ENCODE peak calls at places on chromosomes 12 and 14, in eight cellular contexts. H is neural progenitor cell, C is PC-3, N is iPS DF 6.9, V is mesenchymal stem cell, I is cardiac muscle cell, E is mammary epithelial cell, R is heart left ventricle. L is an unnamed sample. For H3K9me3 and H3K36me3, the result is how much of the 10 kb centered on the place peaks cover.

GRCh38 chr14:102317564-102318248 is 1.8 kb upstream of the ZNF839 start:
- DNase-seq in E (peak), H (peak), V (no peak), I (peak), R (peak), C (peak), N (no peak), L (peak)

GRCh38 chr14:100159107-100159864 is at the start of gene DEGS2:
- DNase-seq in C (peak), R (peak), I (peak), V (no peak), E (no peak), N (no peak), H (peak), L (no peak)

GRCh38 chr12:70920251-70920851 is at the start of gene PTPRR:
- DNase-seq in E (no peak), R (no peak), I (peak), V (no peak), C (no peak), N (no peak), H (peak), L (no peak)

GRCh38 chr14:83826838-83827237 is 1703.1 kb upstream of the FLRT2 start:
- DNase-seq in V (peak), C (peak), I (no peak), N (no peak), H (no peak), R (no peak), E (no peak), L (peak)

GRCh38 chr12:75754141-75754540 is 242.7 kb upstream of the KRR1 start:
- DNase-seq in H (no peak), E (no peak), I (no peak), N (no peak), R (no peak), C (no peak), V (no peak), L (no peak)

GRCh38 chr12:52441320-52441911 is 7.2 kb upstream of the KRT75 start:
- DNase-seq in I (no peak), C (peak), V (no peak), R (no peak), N (no peak), H (peak), E (peak), L (no peak)

GRCh38 chr12:47938093-47938492 is 25.3 kb upstream of the TMEM106C start:
- DNase-seq in C (peak), V (peak), N (no peak), I (no peak), E (peak), R (no peak), H (no peak), L (peak)

GRCh38 chr14:105201928-105202513 is 20.9 kb upstream of the NUDT14 start:
- DNase-seq in C (no peak), I (no peak), V (no peak), R (no peak), N (no peak), E (no peak), H (peak), L (no peak)

GRCh38 chr14:90970167-90970600 is 90.3 kb downstream of the RPS6KA5 start:
- DNase-seq in I (no peak), N (no peak), C (peak), R (no peak), V (peak), E (peak), H (no peak), L (no peak)

GRCh38 chr12:18595406-18595805 is 142.4 kb downstream of the PLCZ1 start:
- DNase-seq in V (no peak), N (no peak), H (no peak), E (peak), C (peak), I (no peak), R (no peak), L (peak)

GRCh38 chr14:52998376-52999010 is 47.6 kb upstream of the FERMT2 start:
- DNase-seq in R (no peak), N (no peak), H (no peak), C (peak), V (peak), I (no peak), E (no peak), L (peak)

GRCh38 chr14:76765461-76765931 is 4.2 kb downstream of the VASH1 start:
- DNase-seq in N (no peak), R (no peak), V (no peak), E (no peak), H (no peak), C (no peak), I (no peak), L (no peak)

GRCh38 chr14:76761198-76761848 is at the start of gene VASH1:
- DNase-seq in R (peak), E (peak), I (peak), C (peak), V (peak), H (peak), N (no peak), L (peak)

GRCh38 chr14:76761849-76762616 is 765 bp downstream of the VASH1 start:
- DNase-seq in N (no peak), H (no peak), R (no peak), E (no peak), V (no peak), I (no peak), C (no peak), L (no peak)

GRCh38 chr14:76762617-76763361 is 1.5 kb downstream of the VASH1 start:
- DNase-seq in C (no peak), V (no peak), H (no peak), R (no peak), I (no peak), N (no peak), E (no peak), L (no peak)

GRCh38 chr14:76763362-76764041 is 2.2 kb downstream of the VASH1 start:
- DNase-seq in C (no peak), R (no peak), V (peak), H (no peak), I (no peak), N (no peak), E (no peak), L (no peak)
- H3K4me3 ChIP-seq in C (no peak), R (no peak), V (no peak), H (no peak), I (no peak), N (no peak), E (no peak), L (no peak)

DNA sequence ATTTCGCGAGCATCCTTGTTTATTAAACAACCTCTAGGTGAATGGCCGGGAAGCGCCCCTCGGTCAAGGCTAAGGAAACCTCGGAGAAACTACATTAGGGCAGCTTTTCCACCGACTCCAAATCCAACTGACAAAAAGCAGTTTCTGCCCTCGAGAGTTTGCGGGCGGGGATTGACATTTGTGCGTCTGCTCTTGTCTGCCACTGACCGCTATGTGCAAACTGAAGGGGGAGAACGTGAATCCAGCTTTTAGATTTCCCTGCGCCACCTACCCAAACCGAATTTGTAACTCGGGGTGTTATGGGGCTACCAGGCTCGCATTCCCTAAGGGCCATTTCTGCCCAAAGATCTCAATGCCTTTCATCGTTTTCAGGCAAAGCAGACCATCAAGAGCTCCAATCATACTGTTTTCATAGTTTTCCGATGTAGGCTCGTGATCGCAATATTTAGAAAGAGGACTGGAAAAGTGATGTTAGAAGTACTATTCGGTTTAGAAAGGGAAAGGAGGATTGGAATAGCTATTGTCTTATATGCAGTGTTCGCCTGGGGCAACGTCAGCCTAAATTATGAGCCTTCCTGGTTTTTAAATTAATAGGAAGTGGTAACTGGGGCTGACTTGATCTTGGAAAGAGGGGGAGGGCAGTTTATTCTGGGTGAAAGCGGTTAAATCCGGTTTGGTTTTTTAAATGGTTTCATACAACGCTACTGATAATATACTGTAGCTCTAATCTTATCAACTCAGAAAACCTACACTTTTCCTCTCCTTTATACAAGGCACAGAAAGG is 45.4 kb downstream of the BCAT1 start:
- DNase-seq in I (no peak), H (peak), N (no peak), R (no peak), E (peak), C (no peak), V (peak), L (peak)
- H3K9me3 ChIP-seq in I (under half), H (under half), N (under half), R (under half), E (under half), C (under half), V (under half), L (under half)

GRCh38 chr12:132578826-132579225 is 31.6 kb downstream of the LRCOL1 start:
- DNase-seq in V (no peak), N (no peak), E (no peak), C (no peak), H (no peak), R (no peak), I (no peak), L (no peak)
- H3K36me3 ChIP-seq in V (half or more), N (under half), E (under half), C (under half), H (under half), R (under half), I (under half), L (under half)

GRCh38 chr12:123520567-123521474 is 12.7 kb downstream of the RILPL1 start:
- DNase-seq in E (no peak), V (no peak), H (no peak), C (no peak), I (no peak), R (no peak), N (no peak), L (no peak)

GRCh38 chr12:123516221-123516780 is 17.2 kb downstream of the RILPL1 start:
- DNase-seq in V (peak), H (peak), I (no peak), C (no peak), E (no peak), R (no peak), N (no peak), L (no peak)

GRCh38 chr12:123523518-123523917 is 10.0 kb downstream of the RILPL1 start:
- DNase-seq in V (no peak), R (no peak), I (no peak), C (no peak), N (no peak), H (no peak), E (no peak), L (no peak)

GRCh38 chr12:123522164-123522563 is 11.4 kb downstream of the RILPL1 start:
- DNase-seq in R (no peak), E (no peak), N (no peak), H (no peak), C (no peak), I (peak), V (no peak), L (no peak)

DNA sequence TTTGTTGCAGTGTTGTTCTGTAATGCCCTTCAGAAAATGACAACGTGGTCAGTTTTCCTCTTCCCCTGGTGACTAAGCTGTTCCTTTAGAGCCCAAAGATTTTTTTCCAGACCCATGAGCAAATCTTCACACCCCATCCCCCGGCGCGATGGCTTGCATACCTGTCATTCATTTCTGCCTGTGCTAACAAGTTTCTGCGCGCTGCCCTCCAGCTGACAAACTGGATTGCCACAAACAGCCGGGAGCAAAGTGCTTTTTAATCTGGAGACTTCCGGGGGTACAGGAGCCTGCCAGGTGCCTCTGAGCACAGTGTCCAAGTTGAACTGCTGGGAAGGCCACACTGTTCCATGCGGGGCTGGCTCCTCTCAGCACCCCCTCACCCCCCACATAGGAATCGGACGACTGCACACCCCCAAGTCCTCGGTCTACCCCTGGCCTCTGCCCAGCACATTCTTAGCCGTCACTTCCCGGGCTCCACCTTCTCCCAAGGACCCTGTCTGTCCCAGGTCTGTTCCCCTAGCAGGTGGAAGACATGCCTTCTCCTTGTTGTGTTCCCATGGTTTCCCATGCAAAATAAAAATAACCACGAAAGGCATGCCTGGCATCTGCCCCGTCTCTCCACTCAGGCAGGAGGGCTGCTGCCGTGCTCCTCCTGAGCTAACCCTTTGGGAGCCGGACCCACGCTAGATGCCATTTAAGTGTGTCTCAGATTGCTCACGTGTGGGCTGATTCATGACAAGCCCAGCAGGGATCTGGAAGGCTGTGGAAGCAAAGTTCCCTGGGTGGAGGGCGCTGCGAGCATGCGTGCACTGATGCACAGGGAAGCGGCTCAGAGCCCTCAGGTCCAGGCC is 14.1 kb downstream of the RILPL1 start:
- DNase-seq in C (no peak), E (peak), I (peak), V (peak), H (no peak), R (peak), N (no peak), L (no peak)
- H3K4me3 ChIP-seq in C (no peak), E (no peak), I (no peak), V (no peak), H (no peak), R (no peak), N (no peak), L (no peak)

L was measured in MG63.